ENCODE peak calls at places on chromosomes 7 and 10, in five cellular contexts. U is A549, X is neural progenitor cell, Y is natural killer cell, P is chondrocyte. B is an unnamed sample.

GRCh38 chr7:155213385-155213784 is 84.3 kb upstream of the INSIG1 start:
- DNase-seq in X (no peak), Y (no peak), U (peak), P (peak), B (no peak)

GRCh38 chr7:117808273-117808868 is 64.9 kb downstream of the CTTNBP2 start:
- DNase-seq in P (no peak), X (peak), U (no peak), Y (no peak), B (no peak)

GRCh38 chr10:20712766-20713165 is 184.3 kb downstream of the NEBL start:
- DNase-seq in X (no peak), U (no peak), Y (no peak), P (no peak), B (no peak)

GRCh38 chr10:3199488-3199887 is 26.9 kb upstream of the PITRM1 start:
- DNase-seq in U (no peak), Y (no peak), P (no peak), X (no peak), B (no peak)

GRCh38 chr10:97612386-97612785 is 20.9 kb downstream of the MORN4 start:
- DNase-seq in P (no peak), Y (no peak), X (peak), U (peak), B (no peak)

GRCh38 chr10:44853148-44853734 is 57.9 kb upstream of the TMEM72 start:
- DNase-seq in U (no peak), Y (no peak), P (no peak), X (no peak), B (no peak)

GRCh38 chr7:69373171-69374035 is 224.9 kb upstream of the AUTS2 start:
- DNase-seq in Y (no peak), P (no peak), U (peak), X (no peak), B (no peak)

GRCh38 chr10:6144609-6145413 is 56.0 kb downstream of the RBM17 start:
- DNase-seq in Y (peak), P (no peak), U (peak), X (peak), B (peak)

GRCh38 chr7:130365093-130365492 is 15.2 kb upstream of the CPA1 start:
- DNase-seq in X (no peak), P (peak), Y (no peak), U (no peak), B (no peak)

GRCh38 chr10:125977206-125977605 is 80.8 kb downstream of the FANK1 start:
- DNase-seq in X (peak), Y (no peak), U (no peak), P (no peak), B (no peak)

GRCh38 chr10:116247701-116248100 is 25.3 kb downstream of the GFRA1 start:
- DNase-seq in P (no peak), Y (no peak), U (no peak), X (no peak), B (no peak)

GRCh38 chr10:63901228-63901627 is 380.0 kb downstream of the REEP3 start:
- DNase-seq in X (no peak), U (peak), P (no peak), Y (no peak), B (no peak)

GRCh38 chr10:61452655-61453641 is at the start of gene TMEM26:
- DNase-seq in X (peak), U (peak), P (peak), Y (no peak), B (peak)

GRCh38 chr10:13475124-13475523 is 53.7 kb downstream of the BEND7 start:
- DNase-seq in X (no peak), Y (no peak), U (no peak), P (no peak), B (no peak)

DNA sequence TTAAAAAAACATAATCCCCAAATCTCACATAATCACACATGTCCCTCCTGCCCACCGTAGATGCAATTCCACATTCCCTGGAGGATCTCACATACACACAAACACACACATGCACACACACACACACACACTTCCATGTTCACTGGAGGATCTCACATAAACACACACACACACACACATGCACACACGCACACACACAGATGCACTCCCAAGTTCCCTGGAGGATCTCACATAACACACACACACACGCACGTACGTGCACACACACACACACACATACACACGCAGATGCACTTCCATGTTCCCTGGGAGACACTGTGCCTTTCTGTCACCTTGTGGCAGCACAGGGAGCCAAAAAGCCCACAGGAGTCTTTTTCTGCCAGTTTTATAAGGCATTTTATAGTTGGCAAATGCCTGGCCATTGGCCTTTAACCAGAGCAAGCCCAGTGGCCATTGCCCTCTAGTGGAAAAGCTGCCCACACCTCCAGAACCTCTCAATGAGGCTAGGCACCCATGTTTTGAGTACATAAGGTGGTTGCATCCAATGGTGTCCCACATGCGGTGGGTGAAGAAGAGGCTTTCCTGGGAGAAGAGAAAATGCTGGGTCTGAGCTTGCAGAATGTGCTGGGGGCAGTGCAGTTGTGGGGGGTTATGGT is 115.4 kb upstream of the ACBD5 start:
- DNase-seq in X (peak), U (peak), Y (no peak), P (no peak), B (no peak)
- TF ChIP-seq CTCF in X (peak), U (no peak), Y (no peak), P (no peak), B (no peak)

GRCh38 chr7:144513332-144513731 is 109.8 kb upstream of the NOBOX start:
- DNase-seq in X (peak), P (no peak), U (peak), Y (no peak), B (no peak)
- TF ChIP-seq CTCF in X (peak), P (peak), U (peak), Y (no peak), B (peak)

DNA sequence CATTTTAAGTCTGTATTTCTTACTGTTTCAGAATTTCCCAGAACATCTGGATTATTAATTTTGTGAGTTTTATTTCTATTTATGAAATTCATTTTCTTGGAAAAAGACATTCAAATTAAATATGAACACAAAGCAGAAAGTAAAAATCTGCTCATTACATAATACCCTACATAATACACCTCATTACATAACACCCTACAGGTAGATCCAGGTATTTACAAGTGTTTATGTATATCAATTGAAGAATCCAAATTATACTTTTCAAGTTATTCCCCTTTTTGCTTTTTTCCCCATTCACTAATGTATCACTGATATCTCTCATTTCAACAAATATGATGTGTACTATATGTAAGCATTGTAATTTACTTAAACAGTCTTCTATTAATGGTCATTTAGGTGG is 129.1 kb downstream of the USP6NL start:
- DNase-seq in Y (no peak), X (no peak), U (no peak), P (no peak), B (no peak)
- TF ChIP-seq CTCF in Y (no peak), X (no peak), U (no peak), P (no peak), B (no peak)

DNA sequence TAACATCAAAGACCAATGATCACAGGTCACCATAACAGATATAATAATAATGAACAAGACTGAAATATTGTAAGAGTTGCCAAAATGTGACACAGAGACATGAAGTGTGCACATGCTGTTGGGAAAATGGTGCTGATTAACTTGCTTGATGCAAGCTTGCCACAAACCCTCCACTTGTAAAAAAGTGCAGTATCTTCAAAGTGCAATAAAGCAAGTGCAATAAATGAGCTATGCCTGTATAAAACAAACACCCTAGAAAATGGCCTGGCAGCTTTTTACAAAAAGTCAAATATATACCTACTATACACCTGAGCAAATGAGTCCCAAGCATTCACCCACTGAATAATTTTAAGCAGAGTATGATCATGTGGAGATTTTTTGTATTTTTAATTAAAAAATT is 9.7 kb upstream of the CCDC7 start:
- DNase-seq in Y (no peak), P (no peak), X (no peak), U (no peak), B (no peak)
- TF ChIP-seq CTCF in Y (no peak), P (no peak), X (no peak), U (no peak), B (no peak)

DNA sequence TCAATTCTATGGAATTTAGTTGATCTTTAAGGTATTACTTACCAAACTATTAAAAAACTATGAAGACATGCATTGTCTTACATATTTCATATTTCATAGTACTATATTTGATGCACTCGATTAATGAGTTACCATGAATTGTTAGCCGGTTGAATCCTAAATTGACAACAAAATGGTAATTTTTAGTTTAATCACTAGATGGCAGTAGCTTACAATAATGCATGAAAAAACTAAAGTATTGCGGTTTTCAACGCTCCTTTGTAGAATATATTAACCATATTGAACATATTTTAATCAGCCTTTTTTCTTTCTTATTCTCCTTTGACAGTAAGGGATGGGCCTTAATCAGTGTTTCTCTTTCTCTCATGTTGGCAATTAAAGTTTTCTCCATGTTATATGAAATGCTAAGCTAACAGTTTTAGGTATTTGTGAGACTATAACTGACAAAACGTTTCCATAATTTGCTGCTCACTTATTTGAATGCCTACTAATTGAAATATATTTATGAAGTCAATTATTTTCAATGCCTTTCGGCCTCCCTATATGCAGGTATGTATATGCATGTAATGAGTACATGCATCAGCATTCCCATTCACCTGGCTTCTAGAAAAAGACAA is 48.5 kb upstream of the ARL4A start:
- DNase-seq in Y (no peak), X (peak), U (peak), P (no peak), B (no peak)
- TF ChIP-seq CTCF in Y (peak), X (peak), U (peak), P (peak), B (peak)

DNA sequence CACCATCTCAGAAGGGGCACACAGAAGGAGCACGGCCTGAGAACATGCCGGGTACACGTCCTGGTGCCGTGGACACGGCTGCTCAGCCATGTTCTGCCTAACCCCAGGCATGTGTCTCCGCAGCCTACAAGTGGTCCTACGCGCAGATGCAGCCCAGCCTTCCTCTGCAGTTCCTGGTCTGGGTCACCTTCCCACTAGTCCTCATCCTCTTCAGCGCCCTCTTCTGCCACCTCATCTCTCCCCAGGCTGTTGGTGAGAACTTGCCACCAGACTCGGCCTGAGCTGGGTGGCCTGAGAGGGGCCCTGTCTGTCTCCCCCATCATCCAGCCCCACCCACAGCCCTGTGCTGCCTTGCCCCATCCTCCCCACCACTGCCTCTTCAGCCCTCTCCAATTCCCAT is 5.3 kb downstream of the CLCN1 start:
- DNase-seq in X (no peak), Y (no peak), P (no peak), U (no peak), B (no peak)
- TF ChIP-seq CTCF in X (no peak), Y (no peak), P (no peak), U (no peak), B (no peak)

GRCh38 chr10:62792261-62792660 is 12.3 kb upstream of the ADO start:
- DNase-seq in U (no peak), P (no peak), X (no peak), Y (no peak), B (no peak)

GRCh38 chr10:62795750-62796149 is 8.8 kb upstream of the ADO start:
- DNase-seq in U (no peak), P (no peak), Y (no peak), X (no peak), B (no peak)

GRCh38 chr10:62790571-62790970 is 13.9 kb upstream of the ADO start:
- DNase-seq in U (no peak), X (no peak), P (no peak), Y (no peak), B (no peak)

GRCh38 chr10:62795093-62795492 is 9.4 kb upstream of the ADO start:
- DNase-seq in Y (no peak), P (no peak), U (no peak), X (no peak), B (no peak)

GRCh38 chr10:62794306-62794705 is 10.2 kb upstream of the ADO start:
- DNase-seq in U (no peak), X (no peak), Y (no peak), P (no peak), B (no peak)
- TF ChIP-seq CTCF in U (no peak), X (no peak), Y (no peak), P (no peak), B (no peak)

GRCh38 chr7:71615017-71615416 is 483.1 kb downstream of the GALNT17 start:
- DNase-seq in P (no peak), Y (no peak), U (no peak), X (no peak), B (no peak)
- TF ChIP-seq CTCF in P (peak), Y (no peak), U (no peak), X (no peak), B (no peak)